ENCODE peak calls at places on chromosomes 4 and X, in six cellular contexts. M is T-helper 9 cell, A is GM13976, C is neural crest cell, U is HT-29, K is choroid plexus epithelial cell. H is an unnamed sample.

GRCh38 chr4:13907255-13907751 is 279.8 kb upstream of the BOD1L1 start:
- DNase-seq in C (no peak), A (no peak), U (peak; percentile 75), K (peak; percentile 98), M (no peak), H (peak; percentile 97)

GRCh38 chr4:8459867-8460453 is 19.4 kb downstream of the TRMT44 start:
- DNase-seq in M (no peak), K (no peak), C (no peak), A (no peak), U (no peak), H (no peak)

GRCh38 chrX:40922307-40922706 is 162.9 kb upstream of the USP9X start:
- DNase-seq in U (peak; percentile 68), K (peak; percentile 90), C (no peak), A (no peak), M (no peak), H (peak; percentile 55)

GRCh38 chr4:39354178-39354503 is 12.0 kb downstream of the RFC1 start:
- DNase-seq in K (no peak), A (no peak), U (peak; percentile 6), C (no peak), M (no peak), H (no peak)

GRCh38 chrX:103628386-103629290 is at the start of gene TCEAL1:
- DNase-seq in K (peak; percentile 36), C (peak; percentile 25), U (peak; percentile 55), A (peak; percentile 37), M (peak; percentile 20), H (peak; percentile 16)

GRCh38 chr4:52143815-52144214 is 92.7 kb downstream of the SPATA18 start:
- DNase-seq in C (no peak), U (no peak), A (no peak), K (no peak), M (no peak), H (no peak)

GRCh38 chr4:7763106-7763505 is 176.6 kb downstream of the AFAP1 start:
- DNase-seq in K (no peak), M (no peak), U (no peak), C (no peak), A (no peak), H (no peak)

GRCh38 chrX:123920065-123920785 is 41.3 kb upstream of the STAG2 start:
- DNase-seq in M (no peak), C (no peak), K (peak; percentile 79), A (no peak), U (no peak), H (peak; percentile 63)

GRCh38 chr4:91222019-91222418 is 1081.7 kb upstream of the GRID2 start:
- DNase-seq in M (no peak), U (no peak), K (no peak), C (no peak), A (no peak), H (no peak)

GRCh38 chr4:147548251-147548650 is 67.4 kb downstream of the EDNRA start:
- DNase-seq in C (no peak), K (peak; percentile 15), A (no peak), M (no peak), U (no peak), H (no peak)

GRCh38 chrX:138157850-138158249 is 553.7 kb downstream of the FGF13 start:
- DNase-seq in A (no peak), M (no peak), K (no peak), U (no peak), C (no peak), H (no peak)

GRCh38 chrX:11193035-11193469 is 81.9 kb downstream of the HCCS start:
- DNase-seq in M (no peak), U (peak; percentile 2), K (peak; percentile 24), A (no peak), C (no peak), H (peak; percentile 5)

GRCh38 chr4:123667496-123667895 is 270.9 kb downstream of the SPRY1 start:
- DNase-seq in C (no peak), A (no peak), U (no peak), K (no peak), M (no peak), H (peak; percentile 87)

GRCh38 chr4:113919611-113920010 is 59.8 kb downstream of the ARSJ start:
- DNase-seq in C (no peak), U (no peak), K (peak; percentile 42), M (no peak), A (no peak), H (peak; percentile 57)

GRCh38 chrX:147476008-147476407 is 435.7 kb upstream of the FMR1 start:
- DNase-seq in C (peak; percentile 1), A (no peak), U (peak; percentile 38), M (no peak), K (peak; percentile 1), H (no peak)

GRCh38 chr4:174398728-174399127 is 115.0 kb downstream of the CEP44 start:
- DNase-seq in A (no peak), C (no peak), K (peak; percentile 92), U (peak; percentile 41), M (no peak), H (peak; percentile 70)

GRCh38 chrX:55056820-55057690 is 17.8 kb upstream of the PAGE2B start:
- DNase-seq in C (no peak), M (peak; percentile 7), A (no peak), U (no peak), K (peak; percentile 75), H (no peak)

GRCh38 chr4:1793496-1793840 is 375 bp downstream of the FGFR3 start:
- DNase-seq in M (peak; percentile 41), C (no peak), U (no peak), K (peak; percentile 17), A (peak; percentile 72), H (no peak)

GRCh38 chr4:168257663-168258235 is 60.8 kb downstream of the DDX60 start:
- DNase-seq in K (no peak), C (no peak), A (no peak), M (no peak), U (no peak), H (no peak)